ENCODE peak calls at places on chromosomes 12 and 14, in eight cellular contexts. T, O, Y, I, Z, P, B and G are unnamed samples.

GRCh38 chr14:59897757-59898383 is 22.1 kb upstream of the LRRC9 start:
- DNase-seq in T (no peak), O (peak), Y (no peak), I (no peak), Z (no peak), P (peak), B (peak), G (no peak)

GRCh38 chr14:72023128-72024042 is 91.2 kb downstream of the RGS6 start:
- DNase-seq in T (no peak), O (no peak), Y (no peak), I (no peak), Z (no peak), P (no peak), B (no peak), G (no peak)

GRCh38 chr14:53807580-53807979 is 149.0 kb downstream of the BMP4 start:
- DNase-seq in T (no peak), O (no peak), Y (no peak), I (no peak), Z (no peak), P (no peak), B (peak), G (no peak)

GRCh38 chr12:131057211-131057721 is 103.6 kb downstream of the ADGRD1 start:
- DNase-seq in T (no peak), O (no peak), Y (no peak), I (peak), Z (peak), P (peak), B (no peak), G (no peak)

GRCh38 chr14:99721792-99722516 is 37.9 kb downstream of the CYP46A1 start:
- DNase-seq in T (peak), O (peak), Y (no peak), I (no peak), Z (no peak), P (no peak), B (no peak), G (peak)

GRCh38 chr12:130401703-130402102 is 64.0 kb downstream of the PIWIL1 start:
- DNase-seq in T (no peak), O (no peak), Y (no peak), I (no peak), Z (no peak), P (no peak), B (peak), G (no peak)

GRCh38 chr14:55964081-55964480 is 154.1 kb upstream of the PELI2 start:
- DNase-seq in T (no peak), O (no peak), Y (no peak), I (no peak), Z (no peak), P (no peak), B (no peak), G (no peak)

GRCh38 chr12:131694116-131694838 is 16.6 kb upstream of the SFSWAP start:
- DNase-seq in T (peak), O (no peak), Y (no peak), I (no peak), Z (no peak), P (no peak), B (no peak), G (no peak)

GRCh38 chr12:21456291-21456780 is 18.9 kb downstream of the PYROXD1 start:
- DNase-seq in T (no peak), O (no peak), Y (no peak), I (no peak), Z (no peak), P (no peak), B (no peak), G (no peak)

GRCh38 chr12:89655851-89656250 is 52.8 kb downstream of the ATP2B1 start:
- DNase-seq in T (no peak), O (no peak), Y (no peak), I (no peak), Z (no peak), P (no peak), B (no peak), G (no peak)

GRCh38 chr12:115495300-115495699 is 782.2 kb downstream of the MED13L start:
- DNase-seq in T (no peak), O (no peak), Y (no peak), I (no peak), Z (no peak), P (no peak), B (no peak), G (no peak)

GRCh38 chr14:90760591-90761316 is 55.5 kb downstream of the TTC7B start:
- DNase-seq in T (peak), O (no peak), Y (peak), I (no peak), Z (no peak), P (no peak), B (peak), G (no peak)

GRCh38 chr12:28189774-28190320 is 409 bp upstream of the CCDC91 start:
- DNase-seq in T (no peak), O (no peak), Y (no peak), I (no peak), Z (no peak), P (no peak), B (no peak), G (no peak)

GRCh38 chr12:132437252-132438138 is 52.5 kb upstream of the FBRSL1 start:
- DNase-seq in T (no peak), O (no peak), Y (no peak), I (peak), Z (no peak), P (no peak), B (no peak), G (no peak)

GRCh38 chr12:49261726-49262125 is 3.2 kb upstream of the TUBA1C start:
- DNase-seq in T (no peak), O (no peak), Y (peak), I (no peak), Z (no peak), P (no peak), B (no peak), G (no peak)

GRCh38 chr12:11729008-11729407 is 79.5 kb downstream of the ETV6 start:
- DNase-seq in T (no peak), O (no peak), Y (no peak), I (no peak), Z (no peak), P (no peak), B (no peak), G (no peak)

GRCh38 chr12:106078358-106079025 is 60.3 kb downstream of the NUAK1 start:
- DNase-seq in T (no peak), O (no peak), Y (no peak), I (peak), Z (no peak), P (peak), B (peak), G (no peak)

GRCh38 chr12:53676715-53677611 is 1.1 kb upstream of the ATP5MC2 start:
- DNase-seq in T (no peak), O (peak), Y (peak), I (peak), Z (no peak), P (no peak), B (no peak), G (peak)

GRCh38 chr12:15856097-15856982 is 25.8 kb upstream of the STRAP start:
- DNase-seq in T (no peak), O (peak), Y (peak), I (no peak), Z (no peak), P (peak), B (peak), G (no peak)

GRCh38 chr14:51676549-51676948 is 24.8 kb downstream of the FRMD6 start:
- DNase-seq in T (no peak), O (no peak), Y (no peak), I (no peak), Z (no peak), P (no peak), B (no peak), G (no peak)

GRCh38 chr12:8081921-8082577 is at the start of gene NECAP1:
- DNase-seq in T (peak), O (peak), Y (peak), I (peak), Z (peak), P (peak), B (peak), G (peak)
- TF ChIP-seq CTCF in T (no peak), O (no peak), Y (no peak), I (no peak), Z (no peak), P (no peak), B (no peak), G (no peak)

GRCh38 chr12:7006639-7007038 is 11.6 kb downstream of the LPCAT3 start:
- DNase-seq in T (no peak), O (no peak), Y (no peak), I (no peak), Z (no peak), P (no peak), B (no peak), G (no peak)
- TF ChIP-seq CTCF in T (no peak), O (no peak), Y (no peak), I (no peak), Z (no peak), P (no peak), B (no peak), G (no peak)

DNA sequence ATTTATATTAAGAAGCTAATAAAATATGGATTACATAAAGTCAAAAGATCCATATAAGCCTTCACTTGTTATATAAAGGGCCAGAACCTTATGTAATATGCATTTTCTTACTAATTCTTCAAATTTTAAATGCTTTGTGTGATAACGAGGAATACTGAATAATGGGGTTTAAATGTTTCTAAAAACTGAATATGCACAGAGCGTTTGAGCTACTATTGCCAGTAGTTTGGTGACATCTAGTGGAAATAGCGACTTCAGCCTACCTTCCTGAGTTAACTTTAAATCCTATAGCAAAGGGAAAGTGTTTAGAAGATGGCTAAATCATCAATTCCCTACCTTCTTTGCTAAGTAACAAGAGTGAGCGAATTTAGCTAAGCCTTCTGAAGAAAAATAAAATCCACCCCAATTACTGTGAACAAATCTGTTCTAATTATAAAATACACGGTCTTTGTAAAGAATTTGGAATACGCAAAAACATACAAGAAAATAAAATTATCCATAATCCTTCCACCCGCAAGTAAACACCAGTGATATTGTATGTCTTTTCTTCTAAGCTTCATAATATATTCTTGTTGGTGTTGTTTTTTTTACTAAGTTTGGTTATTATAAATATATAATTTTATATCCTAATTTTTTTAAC is 115.5 kb upstream of the G2E3 start:
- DNase-seq in T (no peak), O (no peak), Y (peak), I (no peak), Z (no peak), P (no peak), B (peak), G (no peak)
- TF ChIP-seq CTCF in T (peak), O (peak), Y (peak), I (peak), Z (peak), P (peak), B (peak), G (no peak)

GRCh38 chr14:104096751-104097700 is 11.5 kb downstream of the ASPG start:
- DNase-seq in T (no peak), O (no peak), Y (no peak), I (peak), Z (no peak), P (no peak), B (no peak), G (peak)
- TF ChIP-seq CTCF in T (peak), O (no peak), Y (no peak), I (no peak), Z (no peak), P (peak), B (no peak), G (no peak)

DNA sequence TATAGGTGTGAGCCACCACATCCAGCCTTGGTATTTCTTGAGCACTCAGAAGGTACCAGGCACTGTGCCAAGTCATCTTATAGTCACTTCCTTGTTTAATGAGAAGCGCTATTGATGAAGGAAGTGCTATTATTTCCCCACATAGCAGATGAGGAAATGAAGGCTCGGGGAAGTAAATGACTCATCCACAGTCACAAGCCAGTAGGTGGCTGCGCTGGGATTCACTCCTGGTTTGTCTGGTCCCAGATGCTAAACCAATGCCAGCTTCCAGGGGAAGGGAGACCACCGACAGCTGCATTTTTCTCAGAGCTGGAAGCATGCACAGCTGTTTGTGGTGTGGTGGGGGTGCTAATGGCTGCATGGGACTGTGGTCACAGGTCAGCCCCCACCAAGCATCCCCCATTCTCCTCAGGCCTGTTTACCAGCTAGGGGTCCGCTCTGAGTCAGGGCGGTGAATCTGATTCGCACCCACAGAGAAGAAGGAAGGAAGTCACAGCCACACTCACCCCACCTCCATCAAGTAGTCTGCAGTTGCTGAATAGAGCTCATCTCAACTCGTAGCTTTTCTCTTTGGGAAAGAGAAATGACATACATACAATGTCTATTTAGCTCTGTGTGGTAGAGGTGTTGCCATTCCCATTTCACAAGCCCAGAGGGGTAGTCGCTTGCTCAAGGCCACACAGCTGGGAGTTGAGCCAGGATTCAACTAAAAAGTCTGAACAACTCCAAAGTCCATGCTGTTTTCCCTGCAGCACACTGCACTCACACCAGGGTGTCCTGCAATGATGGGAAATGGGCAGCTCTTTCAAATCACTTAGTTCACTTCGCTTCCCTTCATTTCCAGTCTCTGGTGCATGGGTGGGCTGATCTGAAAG is 6.3 kb upstream of the LTBP2 start:
- DNase-seq in T (no peak), O (no peak), Y (peak), I (no peak), Z (no peak), P (no peak), B (peak), G (peak)
- TF ChIP-seq CTCF in T (peak), O (no peak), Y (peak), I (no peak), Z (no peak), P (no peak), B (no peak), G (no peak)

GRCh38 chr14:101716956-101717662 is 44.4 kb upstream of the PPP2R5C start:
- DNase-seq in T (peak), O (no peak), Y (no peak), I (no peak), Z (no peak), P (no peak), B (no peak), G (no peak)

GRCh38 chr14:101717663-101718490 is 43.6 kb upstream of the PPP2R5C start:
- DNase-seq in T (peak), O (peak), Y (no peak), I (peak), Z (no peak), P (no peak), B (no peak), G (no peak)

GRCh38 chr14:101721111-101721510 is 40.4 kb upstream of the PPP2R5C start:
- DNase-seq in T (peak), O (no peak), Y (no peak), I (no peak), Z (no peak), P (no peak), B (no peak), G (no peak)

GRCh38 chr14:101719708-101720107 is 41.8 kb upstream of the PPP2R5C start:
- DNase-seq in T (peak), O (peak), Y (no peak), I (no peak), Z (no peak), P (no peak), B (no peak), G (no peak)

GRCh38 chr14:101719045-101719645 is 42.4 kb upstream of the PPP2R5C start:
- DNase-seq in T (peak), O (peak), Y (no peak), I (no peak), Z (no peak), P (no peak), B (no peak), G (no peak)
- TF ChIP-seq CTCF in T (no peak), O (no peak), Y (no peak), I (no peak), Z (no peak), P (no peak), B (no peak), G (no peak)